ENCODE peak calls at places on chromosome 20, in five cellular contexts. One of them, this sample, is unnamed.

GRCh38 chr20:43765933-43766332 is 39.1 kb upstream of the GTSF1L start:
- DNase-seq in IMR-90: no peak
- DNase-seq in astrocyte of the spinal cord: no peak
- DNase-seq in A549: no peak
- DNase-seq in fibroblast of pulmonary artery: no peak
- DNase-seq in this sample: no peak

GRCh38 chr20:45306431-45306982 is at the start of gene RBPJL:
- DNase-seq in IMR-90: no peak
- DNase-seq in astrocyte of the spinal cord: no peak
- DNase-seq in A549: no peak
- DNase-seq in fibroblast of pulmonary artery: no peak
- DNase-seq in this sample: no peak

GRCh38 chr20:19935842-19936241 is 81.3 kb upstream of the NAA20 start:
- DNase-seq in IMR-90: no peak
- DNase-seq in astrocyte of the spinal cord: no peak
- DNase-seq in A549: no peak
- DNase-seq in fibroblast of pulmonary artery: no peak
- DNase-seq in this sample: no peak

GRCh38 chr20:22617160-22617559 is 32.8 kb upstream of the FOXA2 start:
- DNase-seq in IMR-90: no peak
- DNase-seq in astrocyte of the spinal cord: no peak
- DNase-seq in A549: peak; percentile 84
- DNase-seq in fibroblast of pulmonary artery: no peak
- DNase-seq in this sample: no peak

GRCh38 chr20:59709636-59710035 is 105.3 kb downstream of the PHACTR3 start:
- DNase-seq in IMR-90: no peak
- DNase-seq in astrocyte of the spinal cord: no peak
- DNase-seq in A549: no peak
- DNase-seq in fibroblast of pulmonary artery: no peak
- DNase-seq in this sample: no peak

GRCh38 chr20:37297066-37297736 is 7.7 kb downstream of the MANBAL start:
- DNase-seq in IMR-90: peak; percentile 84
- DNase-seq in astrocyte of the spinal cord: peak; percentile 82
- DNase-seq in A549: peak; percentile 37
- DNase-seq in fibroblast of pulmonary artery: peak; percentile 73
- DNase-seq in this sample: no peak

GRCh38 chr20:2872304-2873009 is 824 bp upstream of the PTPRA start:
- DNase-seq in IMR-90: peak; percentile 43
- DNase-seq in astrocyte of the spinal cord: peak; percentile 48
- DNase-seq in A549: peak; percentile 71
- DNase-seq in fibroblast of pulmonary artery: peak; percentile 50
- DNase-seq in this sample: peak; percentile 66

GRCh38 chr20:44395183-44395962 is 39.9 kb downstream of the HNF4A start:
- DNase-seq in IMR-90: no peak
- DNase-seq in astrocyte of the spinal cord: no peak
- DNase-seq in A549: no peak
- DNase-seq in fibroblast of pulmonary artery: no peak
- DNase-seq in this sample: no peak

GRCh38 chr20:37552415-37552814 is 24.7 kb upstream of the BLCAP start:
- DNase-seq in IMR-90: peak; percentile 13
- DNase-seq in astrocyte of the spinal cord: no peak
- DNase-seq in A549: no peak
- DNase-seq in fibroblast of pulmonary artery: peak; percentile 8
- DNase-seq in this sample: peak; percentile 50

GRCh38 chr20:478949-479429 is 16.7 kb upstream of the TBC1D20 start:
- DNase-seq in IMR-90: peak; percentile 77
- DNase-seq in astrocyte of the spinal cord: peak; percentile 78
- DNase-seq in A549: peak; percentile 76
- DNase-seq in fibroblast of pulmonary artery: peak; percentile 79
- DNase-seq in this sample: peak; percentile 84

GRCh38 chr20:1370548-1371110 is 22.2 kb downstream of the FKBP1A start:
- DNase-seq in IMR-90: peak; percentile 67
- DNase-seq in astrocyte of the spinal cord: no peak
- DNase-seq in A549: no peak
- DNase-seq in fibroblast of pulmonary artery: peak; percentile 56
- DNase-seq in this sample: no peak

GRCh38 chr20:55544638-55545037 is 460.7 kb downstream of the CBLN4 start:
- DNase-seq in IMR-90: no peak
- DNase-seq in astrocyte of the spinal cord: no peak
- DNase-seq in A549: no peak
- DNase-seq in fibroblast of pulmonary artery: no peak
- DNase-seq in this sample: no peak

GRCh38 chr20:219290-220115 is 7.6 kb upstream of the DEFB129 start:
- DNase-seq in IMR-90: peak; percentile 7
- DNase-seq in astrocyte of the spinal cord: no peak
- DNase-seq in A549: peak; percentile 49
- DNase-seq in fibroblast of pulmonary artery: peak; percentile 21
- DNase-seq in this sample: peak; percentile 41

GRCh38 chr20:9149796-9150195 is 80.9 kb downstream of the PLCB4 start:
- DNase-seq in IMR-90: no peak
- DNase-seq in astrocyte of the spinal cord: no peak
- DNase-seq in A549: no peak
- DNase-seq in fibroblast of pulmonary artery: no peak
- DNase-seq in this sample: no peak

GRCh38 chr20:50345712-50346371 is 155.2 kb downstream of the CEBPB start:
- DNase-seq in IMR-90: no peak
- DNase-seq in astrocyte of the spinal cord: no peak
- DNase-seq in A549: no peak
- DNase-seq in fibroblast of pulmonary artery: no peak
- DNase-seq in this sample: no peak

GRCh38 chr20:3616250-3616649 is 46.9 kb downstream of the GFRA4 start:
- DNase-seq in IMR-90: peak; percentile 50
- DNase-seq in astrocyte of the spinal cord: peak; percentile 33
- DNase-seq in A549: no peak
- DNase-seq in fibroblast of pulmonary artery: peak; percentile 16
- DNase-seq in this sample: peak; percentile 14

GRCh38 chr20:36666181-36666740 is 20.3 kb upstream of the SLA2 start:
- DNase-seq in IMR-90: peak; percentile 46
- DNase-seq in astrocyte of the spinal cord: peak; percentile 20
- DNase-seq in A549: peak; percentile 42
- DNase-seq in fibroblast of pulmonary artery: peak; percentile 60
- DNase-seq in this sample: peak; percentile 60

GRCh38 chr20:8438748-8439147 is 306.7 kb downstream of the PLCB1 start:
- DNase-seq in IMR-90: no peak
- DNase-seq in astrocyte of the spinal cord: no peak
- DNase-seq in A549: no peak
- DNase-seq in fibroblast of pulmonary artery: no peak
- DNase-seq in this sample: no peak

GRCh38 chr20:276620-277495 is 13.7 kb downstream of the C20orf96 start:
- DNase-seq in IMR-90: no peak
- DNase-seq in astrocyte of the spinal cord: no peak
- DNase-seq in A549: no peak
- DNase-seq in fibroblast of pulmonary artery: no peak
- DNase-seq in this sample: no peak

GRCh38 chr20:31956556-31957220 is 4.8 kb upstream of the PDRG1 start:
- DNase-seq in IMR-90: no peak
- DNase-seq in astrocyte of the spinal cord: no peak
- DNase-seq in A549: no peak
- DNase-seq in fibroblast of pulmonary artery: no peak
- DNase-seq in this sample: no peak

GRCh38 chr20:1062334-1063015 is 55.9 kb upstream of the PSMF1 start:
- DNase-seq in IMR-90: no peak
- DNase-seq in astrocyte of the spinal cord: no peak
- DNase-seq in A549: no peak
- DNase-seq in fibroblast of pulmonary artery: no peak
- DNase-seq in this sample: no peak

GRCh38 chr20:49136817-49137571 is 51.1 kb downstream of the STAU1 start:
- DNase-seq in IMR-90: no peak
- DNase-seq in astrocyte of the spinal cord: no peak
- DNase-seq in A549: no peak
- DNase-seq in fibroblast of pulmonary artery: no peak
- DNase-seq in this sample: no peak

GRCh38 chr20:8043687-8044278 is 24.2 kb upstream of the TMX4 start:
- DNase-seq in IMR-90: peak; percentile 68
- DNase-seq in astrocyte of the spinal cord: peak; percentile 55
- DNase-seq in A549: peak; percentile 70
- DNase-seq in fibroblast of pulmonary artery: peak; percentile 78
- DNase-seq in this sample: peak; percentile 78

GRCh38 chr20:34475979-34476736 is 40.1 kb upstream of the DYNLRB1 start:
- DNase-seq in IMR-90: peak; percentile 21
- DNase-seq in astrocyte of the spinal cord: peak; percentile 23
- DNase-seq in A549: peak; percentile 51
- DNase-seq in fibroblast of pulmonary artery: peak; percentile 30
- DNase-seq in this sample: peak; percentile 36

GRCh38 chr20:50313223-50313820 is 122.7 kb downstream of the CEBPB start:
- DNase-seq in IMR-90: peak; percentile 61
- DNase-seq in astrocyte of the spinal cord: no peak
- DNase-seq in A549: peak; percentile 85
- DNase-seq in fibroblast of pulmonary artery: peak; percentile 72
- DNase-seq in this sample: peak; percentile 53

GRCh38 chr20:34016736-34017135 is 23.0 kb downstream of the RALY start:
- DNase-seq in IMR-90: no peak
- DNase-seq in astrocyte of the spinal cord: no peak
- DNase-seq in A549: no peak
- DNase-seq in fibroblast of pulmonary artery: no peak
- DNase-seq in this sample: no peak

GRCh38 chr20:46031701-46032254 is 2.8 kb downstream of the SLC12A5 start:
- DNase-seq in IMR-90: no peak
- DNase-seq in astrocyte of the spinal cord: no peak
- DNase-seq in A549: no peak
- DNase-seq in fibroblast of pulmonary artery: no peak
- DNase-seq in this sample: no peak

DNA sequence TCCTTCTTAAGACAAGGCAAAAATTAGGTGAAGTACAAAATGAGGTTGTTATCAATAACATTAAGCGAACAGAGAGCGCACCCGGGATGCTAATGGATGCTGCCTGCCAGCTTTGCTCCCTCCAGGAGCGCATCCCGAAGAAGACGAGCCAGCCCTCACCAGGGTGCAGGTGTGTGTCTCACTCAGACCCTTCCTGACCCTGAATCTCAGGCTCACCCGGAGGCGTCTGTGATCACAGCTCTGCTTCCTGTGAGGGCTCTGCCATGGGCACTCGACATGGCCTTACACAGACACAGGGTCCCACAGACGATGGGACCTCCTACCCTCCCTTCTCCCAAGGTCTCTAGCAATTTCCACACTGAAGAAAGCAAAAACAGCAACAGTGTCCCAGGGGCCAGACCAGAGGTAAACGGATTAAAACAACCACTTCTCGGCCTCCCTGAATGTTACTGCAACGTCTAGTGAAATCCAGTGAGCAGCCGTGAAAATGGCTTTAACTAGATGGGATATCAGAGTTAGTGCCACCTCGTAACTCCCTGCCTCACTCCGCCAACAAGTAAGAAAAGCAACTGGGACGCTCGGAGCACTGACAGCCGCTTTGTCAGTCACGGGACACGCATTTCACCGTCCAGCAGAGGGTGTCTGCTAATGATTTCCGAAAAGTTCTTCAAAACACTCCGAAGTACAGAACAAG is 11.7 kb downstream of the ZBTB46 start:
- DNase-seq in IMR-90: peak; percentile 45
- DNase-seq in astrocyte of the spinal cord: no peak
- DNase-seq in A549: peak; percentile 52
- DNase-seq in fibroblast of pulmonary artery: no peak
- DNase-seq in this sample: peak; percentile 71
- TF ChIP-seq CTCF in IMR-90: peak; percentile 28
- TF ChIP-seq CTCF in astrocyte of the spinal cord: peak; percentile 29
- TF ChIP-seq CTCF in A549: peak; percentile 39
- TF ChIP-seq CTCF in fibroblast of pulmonary artery: peak; percentile 19
- TF ChIP-seq CTCF in this sample: peak; percentile 63

DNA sequence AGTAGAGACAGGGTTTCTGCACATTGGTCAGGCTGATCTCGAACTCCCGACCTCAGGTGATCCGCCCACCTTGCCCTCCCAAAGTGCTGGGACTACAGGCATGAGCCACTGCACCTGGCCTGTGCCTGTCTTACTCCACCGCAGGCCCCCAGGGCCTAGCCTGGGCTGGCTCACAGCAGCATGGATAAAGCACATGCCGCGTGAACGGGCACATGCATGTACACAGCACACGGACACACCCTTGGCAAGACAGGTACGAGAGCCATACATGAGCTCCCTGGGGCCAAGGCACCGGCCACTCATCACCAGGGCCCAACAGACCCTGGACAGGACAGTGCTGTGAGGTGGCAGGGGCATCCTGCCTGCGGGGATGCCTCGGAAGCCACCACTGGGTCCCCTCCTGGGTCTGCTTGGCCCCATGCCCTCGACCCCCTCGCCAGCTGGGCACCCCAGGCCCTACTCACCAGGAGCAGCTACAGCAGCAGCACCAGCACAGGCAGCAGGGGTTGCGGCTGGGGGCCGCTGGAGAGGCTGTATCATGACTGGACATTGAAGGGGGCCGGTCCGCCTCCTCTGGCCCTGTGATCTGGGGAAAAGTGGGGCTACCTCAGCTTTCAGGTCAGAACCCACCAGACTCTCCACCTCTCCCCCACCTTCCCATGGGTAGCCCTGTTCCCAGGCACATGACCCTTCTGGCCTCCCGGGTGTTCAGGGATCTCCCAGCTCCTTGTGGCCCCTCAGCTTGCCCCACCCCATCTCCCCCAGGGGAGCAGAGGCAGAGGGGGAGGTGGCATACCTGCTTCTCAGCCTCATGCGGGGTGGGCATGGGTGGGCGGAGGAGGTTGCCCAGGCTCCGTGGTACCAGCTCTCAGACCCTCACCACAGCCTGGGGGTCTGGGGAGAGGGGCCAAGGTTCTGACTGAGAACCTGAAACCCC is 3.0 kb downstream of the RGS19 start:
- DNase-seq in IMR-90: no peak
- DNase-seq in astrocyte of the spinal cord: no peak
- DNase-seq in A549: no peak
- DNase-seq in fibroblast of pulmonary artery: no peak
- DNase-seq in this sample: no peak
- H3K4me3 ChIP-seq in IMR-90: no peak overlapping the region
- H3K4me3 ChIP-seq in astrocyte of the spinal cord: no peak overlapping the region
- H3K4me3 ChIP-seq in A549: no peak overlapping the region
- H3K4me3 ChIP-seq in fibroblast of pulmonary artery: no peak overlapping the region
- H3K4me3 ChIP-seq in this sample: no peak overlapping the region

GRCh38 chr20:33012327-33013189 is 5.1 kb downstream of the BPIFB2 start:
- DNase-seq in IMR-90: no peak
- DNase-seq in astrocyte of the spinal cord: no peak
- DNase-seq in A549: no peak
- DNase-seq in fibroblast of pulmonary artery: no peak
- DNase-seq in this sample: no peak
- TF ChIP-seq CTCF in IMR-90: no peak
- TF ChIP-seq CTCF in astrocyte of the spinal cord: no peak
- TF ChIP-seq CTCF in A549: no peak
- TF ChIP-seq CTCF in fibroblast of pulmonary artery: no peak
- TF ChIP-seq CTCF in this sample: no peak

DNA sequence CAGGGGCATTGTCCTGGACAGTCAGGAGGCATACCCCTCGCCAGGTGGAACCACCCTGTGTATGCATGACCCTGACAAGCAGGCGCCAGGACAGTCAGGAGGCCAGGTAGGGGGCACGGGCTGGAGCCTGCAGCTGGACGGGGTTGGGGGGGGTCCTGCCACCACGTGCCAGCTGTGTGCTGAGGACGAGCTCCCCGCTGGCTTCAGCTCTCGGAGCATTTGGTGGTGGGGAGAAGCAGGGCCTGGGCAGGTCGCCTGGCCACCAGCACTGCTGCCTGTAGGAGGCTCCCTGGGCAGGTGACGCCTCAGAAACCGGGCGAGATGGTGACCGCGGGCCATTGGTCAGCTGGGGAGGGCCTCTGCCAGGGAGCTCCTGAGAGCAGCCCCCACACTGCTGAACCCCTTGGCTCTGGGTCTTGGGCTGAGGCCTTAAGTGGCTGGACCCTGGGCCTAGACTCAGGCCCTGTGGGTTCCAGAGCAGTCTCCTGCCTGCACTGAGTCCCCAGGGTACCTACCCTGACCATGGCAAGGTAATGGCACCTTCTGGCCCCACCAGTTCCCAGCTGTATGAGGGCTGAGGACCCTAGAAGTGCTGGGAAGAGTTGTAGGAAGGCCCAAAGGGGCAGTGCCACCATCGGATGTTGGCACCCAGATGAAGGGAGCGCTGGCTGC is 794 bp downstream of the SLC17A9 start:
- DNase-seq in IMR-90: no peak
- DNase-seq in astrocyte of the spinal cord: no peak
- DNase-seq in A549: no peak
- DNase-seq in fibroblast of pulmonary artery: no peak
- DNase-seq in this sample: no peak
- H3K4me3 ChIP-seq in IMR-90: no peak overlapping the region
- H3K4me3 ChIP-seq in astrocyte of the spinal cord: peak overlapping the region; percentile 2
- H3K4me3 ChIP-seq in A549: no peak overlapping the region
- H3K4me3 ChIP-seq in fibroblast of pulmonary artery: peak overlapping the region; percentile 27
- H3K4me3 ChIP-seq in this sample: peak overlapping the region; percentile 47